ENCODE peak calls at places on chromosomes 4 and X, in five cellular contexts. C, T, W, B and K are unnamed samples.

GRCh38 chrX:118432799-118433198 is 62.8 kb upstream of the DOCK11 start:
- DNase-seq in C (no peak), T (no peak), W (no peak), B (no peak), K (no peak)

GRCh38 chr4:145207934-145208333 is 27.5 kb upstream of the OTUD4 start:
- DNase-seq in C (no peak), T (no peak), W (no peak), B (no peak), K (no peak)

GRCh38 chr4:174672276-174672675 is 150.0 kb upstream of the HPGD start:
- DNase-seq in C (no peak), T (no peak), W (no peak), B (no peak), K (no peak)

GRCh38 chrX:41293269-41293668 is 40.7 kb upstream of the DDX3X start:
- DNase-seq in C (no peak), T (no peak), W (no peak), B (no peak), K (peak)

GRCh38 chr4:90306810-90307209 is 179.6 kb downstream of the CCSER1 start:
- DNase-seq in C (no peak), T (no peak), W (no peak), B (no peak), K (no peak)

GRCh38 chrX:44828008-44828605 is 15.7 kb upstream of the DUSP21 start:
- DNase-seq in C (peak), T (no peak), W (no peak), B (no peak), K (no peak)

GRCh38 chr4:850323-850945 is 24.5 kb upstream of the CPLX1 start:
- DNase-seq in C (no peak), T (peak), W (no peak), B (no peak), K (no peak)

GRCh38 chrX:115011428-115011827 is 6.0 kb downstream of the IL13RA2 start:
- DNase-seq in C (no peak), T (no peak), W (no peak), B (no peak), K (no peak)

GRCh38 chr4:23981328-23981727 is 91.5 kb upstream of the PPARGC1A start:
- DNase-seq in C (peak), T (no peak), W (no peak), B (no peak), K (no peak)

GRCh38 chr4:106583567-106583966 is 215.0 kb upstream of the GIMD1 start:
- DNase-seq in C (peak), T (no peak), W (no peak), B (no peak), K (no peak)

GRCh38 chr4:7193040-7193958 is 961 bp downstream of the SORCS2 start:
- DNase-seq in C (no peak), T (peak), W (no peak), B (no peak), K (no peak)

GRCh38 chrX:150765237-150765636 is 72.0 kb downstream of the MTMR1 start:
- DNase-seq in C (no peak), T (no peak), W (no peak), B (no peak), K (no peak)

GRCh38 chrX:40570346-40571093 is 10.2 kb upstream of the ATP6AP2 start:
- DNase-seq in C (no peak), T (no peak), W (peak), B (peak), K (no peak)

GRCh38 chrX:12970691-12971202 is 4.2 kb upstream of the TMSB4X start:
- DNase-seq in C (peak), T (no peak), W (peak), B (no peak), K (peak)

GRCh38 chr4:6625256-6625655 is 15.2 kb upstream of the MRFAP1 start:
- DNase-seq in C (no peak), T (peak), W (no peak), B (no peak), K (no peak)

GRCh38 chr4:1245481-1246051 is 3.4 kb downstream of the CTBP1 start:
- DNase-seq in C (no peak), T (peak), W (no peak), B (peak), K (no peak)

GRCh38 chr4:1851160-1851559 is 4.8 kb downstream of the LETM1 start:
- DNase-seq in C (no peak), T (no peak), W (no peak), B (peak), K (no peak)

GRCh38 chrX:138018145-138018799 is 452.3 kb downstream of the ZIC3 start:
- DNase-seq in C (no peak), T (no peak), W (no peak), B (no peak), K (no peak)

GRCh38 chr4:46450556-46450955 is 60.6 kb upstream of the GABRA2 start:
- DNase-seq in C (no peak), T (no peak), W (no peak), B (no peak), K (no peak)

GRCh38 chr4:41538017-41538733 is at the start of gene LIMCH1:
- DNase-seq in C (no peak), T (no peak), W (no peak), B (no peak), K (no peak)

GRCh38 chr4:188372856-188373255 is 233.6 kb downstream of the TRIML1 start:
- DNase-seq in C (peak), T (no peak), W (no peak), B (no peak), K (peak)

GRCh38 chr4:134702374-134702773 is 500.8 kb upstream of the PABPC4L start:
- DNase-seq in C (no peak), T (no peak), W (no peak), B (no peak), K (no peak)

GRCh38 chr4:153148796-153149195 is 55.4 kb upstream of the TRIM2 start:
- DNase-seq in C (peak), T (no peak), W (no peak), B (no peak), K (no peak)

GRCh38 chr4:142367326-142368188 is 478.5 kb downstream of the INPP4B start:
- DNase-seq in C (no peak), T (no peak), W (no peak), B (no peak), K (no peak)

GRCh38 chrX:119145241-119145653 is 17.6 kb upstream of the KIAA1210 start:
- DNase-seq in C (no peak), T (no peak), W (no peak), B (no peak), K (no peak)

GRCh38 chr4:108043536-108043935 is 53.8 kb downstream of the HADH start:
- DNase-seq in C (no peak), T (peak), W (no peak), B (no peak), K (no peak)

GRCh38 chr4:73067971-73068394 is 1.5 kb downstream of the COX18 start:
- DNase-seq in C (peak), T (no peak), W (no peak), B (no peak), K (no peak)

GRCh38 chr4:73069338-73070071 is at the start of gene COX18:
- DNase-seq in C (peak), T (peak), W (peak), B (peak), K (peak)

GRCh38 chr4:73066928-73067327 is 2.6 kb downstream of the COX18 start:
- DNase-seq in C (no peak), T (no peak), W (no peak), B (no peak), K (no peak)

GRCh38 chr4:73070072-73070385 is 513 bp upstream of the COX18 start:
- DNase-seq in C (no peak), T (no peak), W (no peak), B (no peak), K (no peak)

DNA sequence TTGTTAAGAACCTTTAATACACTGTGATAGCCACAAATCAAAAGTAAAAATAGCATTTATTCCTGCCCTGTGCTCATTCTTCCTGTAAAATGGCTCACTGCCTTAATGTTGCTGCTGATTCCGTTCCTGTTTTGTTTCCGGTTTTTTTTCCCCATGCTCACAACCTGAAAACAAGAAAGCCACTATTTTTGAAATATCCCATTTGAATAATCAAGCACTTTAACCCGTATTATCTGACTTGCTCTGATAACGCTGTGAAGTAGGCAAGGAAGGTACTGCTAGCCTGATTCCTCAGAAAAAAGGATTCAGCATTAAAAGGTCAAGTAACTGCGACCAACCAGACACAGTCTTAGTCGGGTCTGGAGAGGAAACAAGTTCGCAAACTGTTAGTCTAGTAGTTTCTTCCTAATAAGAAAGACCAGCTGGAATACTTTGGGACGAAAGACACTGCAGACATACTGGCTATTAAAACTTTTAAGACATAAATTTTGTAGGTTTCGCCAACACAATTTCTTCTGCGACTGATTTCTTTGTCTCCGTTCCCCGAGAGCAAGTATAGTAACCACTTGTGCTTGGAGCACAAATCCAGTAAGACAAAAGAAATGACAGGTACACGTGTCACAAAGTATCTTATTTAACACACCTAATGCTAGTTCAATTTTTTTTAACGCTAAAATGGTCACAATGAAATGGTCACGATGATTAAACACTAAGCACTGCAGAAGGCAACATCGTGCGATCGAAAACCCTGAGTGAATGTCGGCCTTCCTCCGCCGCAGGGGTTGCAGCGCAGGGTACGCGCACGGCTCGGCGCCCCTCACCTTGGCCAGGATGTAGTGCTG is 799 bp downstream of the COX18 start:
- DNase-seq in C (peak), T (peak), W (peak), B (no peak), K (peak)
- TF ChIP-seq MXI1 in C (no peak), T (no peak), W (peak), B (no peak), K (no peak)

GRCh38 chr4:128566688-128567087 is 242.8 kb upstream of the JADE1 start:
- DNase-seq in C (no peak), T (no peak), W (no peak), B (no peak), K (no peak)
- TF ChIP-seq MXI1 in C (no peak), T (no peak), W (no peak), B (no peak), K (no peak)

GRCh38 chr4:147408189-147408588 is 72.7 kb upstream of the EDNRA start:
- DNase-seq in C (no peak), T (no peak), W (no peak), B (no peak), K (no peak)

GRCh38 chr4:147409350-147409749 is 71.5 kb upstream of the EDNRA start:
- DNase-seq in C (peak), T (no peak), W (no peak), B (no peak), K (no peak)

DNA sequence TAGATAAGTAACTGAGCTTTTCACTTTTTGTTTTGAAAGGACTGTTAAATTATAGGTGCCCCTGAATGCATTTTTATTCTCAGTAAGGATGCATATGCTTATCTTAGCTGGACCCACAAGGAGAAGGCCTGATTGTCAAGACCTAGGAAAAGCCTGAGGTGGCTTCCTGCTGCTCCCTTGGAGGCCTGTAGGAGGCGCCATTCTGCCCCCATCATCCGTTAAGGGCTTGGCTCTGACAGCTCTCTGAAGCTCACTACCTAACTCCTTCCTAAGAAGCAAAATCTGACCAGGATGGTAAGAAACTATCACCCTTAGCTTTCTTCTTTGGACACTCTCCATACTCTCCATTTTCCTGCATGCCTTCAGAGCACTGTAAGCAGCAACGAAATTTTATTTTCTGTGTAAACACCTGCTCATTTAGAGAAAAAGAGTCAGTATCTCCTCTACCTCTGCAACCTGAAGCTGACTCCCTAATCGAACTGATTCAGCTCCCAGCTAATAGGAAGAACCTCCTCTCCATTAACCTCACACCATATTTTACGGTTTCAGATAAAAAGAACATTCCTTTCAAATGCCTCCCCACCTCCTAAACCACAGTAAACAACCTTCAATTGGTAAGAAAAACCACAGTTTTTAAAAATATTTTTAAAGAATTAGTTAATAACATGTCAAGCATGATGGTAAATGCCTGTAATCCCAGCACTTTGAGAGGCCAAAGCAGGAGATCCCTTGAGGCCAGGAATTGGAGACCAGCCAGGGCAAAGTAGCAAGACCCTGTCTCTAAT is 73.4 kb upstream of the EDNRA start:
- DNase-seq in C (no peak), T (no peak), W (no peak), B (peak), K (no peak)
- TF ChIP-seq MXI1 in C (no peak), T (no peak), W (no peak), B (no peak), K (no peak)

DNA sequence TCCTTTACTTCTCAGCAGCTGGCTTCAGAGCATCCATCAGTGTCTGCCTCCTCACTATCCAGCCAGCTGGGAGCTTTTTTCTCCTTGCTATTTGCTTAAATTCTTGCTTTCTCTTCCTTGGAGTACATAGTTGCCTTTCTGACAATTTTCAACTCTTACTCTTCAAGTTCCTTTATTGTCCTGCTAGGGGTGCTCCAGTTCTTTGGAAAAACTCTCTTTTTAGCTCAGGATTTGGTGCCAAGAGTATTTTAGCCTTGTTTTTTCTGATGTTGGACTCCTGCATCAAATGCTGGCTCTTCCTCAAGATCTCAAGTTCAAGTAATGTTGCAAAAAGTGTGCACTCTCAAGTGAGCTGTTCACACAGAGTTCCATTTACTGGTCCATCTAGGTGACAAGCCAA is 126.4 kb downstream of the KDR start:
- DNase-seq in C (peak), T (no peak), W (no peak), B (no peak), K (no peak)
- TF ChIP-seq MXI1 in C (no peak), T (no peak), W (no peak), B (no peak), K (no peak)

GRCh38 chr4:123676550-123677229 is 280.1 kb downstream of the SPRY1 start:
- DNase-seq in C (no peak), T (no peak), W (no peak), B (no peak), K (no peak)
- TF ChIP-seq MXI1 in C (no peak), T (no peak), W (no peak), B (no peak), K (no peak)